ENCODE peak calls at places on chromosome 1, in four cellular contexts. O is stomach; R is CD8-positive, alpha-beta T cell; V is aorta. S is an unnamed sample.

GRCh38 chr1:150813028-150813707 is 5.1 kb upstream of the CTSK start:
- DNase-seq in O (peak; percentile 79), R (no peak), V (peak; percentile 70), S (no peak)

GRCh38 chr1:29029652-29030051 is 94.1 kb downstream of the TMEM200B start:
- DNase-seq in V (no peak), R (no peak), O (no peak), S (no peak)

GRCh38 chr1:24986372-24986979 is 56.4 kb upstream of the RUNX3 start:
- DNase-seq in V (no peak), R (no peak), O (no peak), S (no peak)

GRCh38 chr1:26696191-26696644 is 403 bp downstream of the ARID1A start:
- DNase-seq in O (no peak), V (peak; percentile 56), R (no peak), S (no peak)

GRCh38 chr1:227390525-227390924 is 72.2 kb upstream of the CDC42BPA start:
- DNase-seq in V (no peak), O (no peak), R (no peak), S (no peak)

GRCh38 chr1:92509619-92510018 is 22.9 kb upstream of the GFI1 start:
- DNase-seq in O (no peak), R (no peak), V (no peak), S (no peak)

GRCh38 chr1:48498096-48498791 is 26.2 kb upstream of the SPATA6 start:
- DNase-seq in O (peak; percentile 86), R (peak; percentile 76), V (peak; percentile 85), S (peak; percentile 68)

GRCh38 chr1:8095584-8095983 is 69.5 kb upstream of the ERRFI1 start:
- DNase-seq in O (no peak), V (no peak), R (no peak), S (no peak)

GRCh38 chr1:29397981-29398380 is 161.7 kb downstream of the PTPRU start:
- DNase-seq in V (no peak), R (no peak), O (no peak), S (no peak)

GRCh38 chr1:110243581-110243980 is 33.5 kb downstream of the KCNC4 start:
- DNase-seq in O (no peak), V (no peak), R (no peak), S (no peak)

GRCh38 chr1:228222548-228222947 is 14.7 kb downstream of the OBSCN start:
- DNase-seq in R (no peak), V (no peak), O (no peak), S (no peak)

GRCh38 chr1:156337052-156337887 is 822 bp downstream of the CCT3 start:
- DNase-seq in O (no peak), V (no peak), R (no peak), S (no peak)

GRCh38 chr1:243420369-243420768 is 164.5 kb downstream of the SDCCAG8 start:
- DNase-seq in O (no peak), V (no peak), R (no peak), S (no peak)

GRCh38 chr1:244642988-244643387 is 9.9 kb upstream of the DESI2 start:
- DNase-seq in O (no peak), V (no peak), R (no peak), S (no peak)

GRCh38 chr1:226737819-226738420 is 1.2 kb downstream of the ITPKB start:
- DNase-seq in V (peak; percentile 70), R (peak; percentile 78), O (peak; percentile 54), S (no peak)

GRCh38 chr1:212108981-212109380 is 73.4 kb downstream of the DTL start:
- DNase-seq in R (no peak), O (no peak), V (no peak), S (no peak)

GRCh38 chr1:178781549-178781948 is 56.5 kb downstream of the RALGPS2 start:
- DNase-seq in R (no peak), V (no peak), O (no peak), S (no peak)

GRCh38 chr1:234533975-234534876 is 55.2 kb upstream of the TARBP1 start:
- DNase-seq in V (peak; percentile 97), R (no peak), O (peak; percentile 85), S (no peak)

GRCh38 chr1:55426619-55427018 is 211.5 kb upstream of the USP24 start:
- DNase-seq in O (no peak), V (no peak), R (no peak), S (no peak)

GRCh38 chr1:36133484-36133883 is 8.5 kb upstream of the COL8A2 start:
- DNase-seq in O (peak; percentile 81), R (no peak), V (peak; percentile 86), S (no peak)

GRCh38 chr1:153429266-153430165 is 13.2 kb downstream of the S100A7A start:
- DNase-seq in O (no peak), R (no peak), V (no peak), S (no peak)

GRCh38 chr1:77056525-77056924 is 162.7 kb downstream of the PIGK start:
- DNase-seq in R (no peak), O (no peak), V (no peak), S (no peak)

GRCh38 chr1:91568261-91568660 is 67.6 kb downstream of the CDC7 start:
- DNase-seq in V (no peak), R (no peak), O (no peak), S (no peak)

GRCh38 chr1:57470028-57470427 is 46.2 kb upstream of the DAB1 start:
- DNase-seq in V (no peak), R (no peak), O (no peak), S (no peak)

GRCh38 chr1:56688522-56689026 is 43.5 kb downstream of the PRKAA2 start:
- DNase-seq in R (no peak), O (no peak), V (no peak), S (no peak)

GRCh38 chr1:3796215-3797193 is at the start of gene LRRC47:
- DNase-seq in O (peak; percentile 95), R (peak; percentile 95), V (peak; percentile 96), S (peak; percentile 55)

GRCh38 chr1:29747136-29747670 is 510.9 kb downstream of the PTPRU start:
- DNase-seq in V (no peak), R (no peak), O (peak; percentile 19), S (no peak)

GRCh38 chr1:162138599-162139397 is 69.3 kb downstream of the NOS1AP start:
- DNase-seq in V (no peak), O (peak; percentile 30), R (no peak), S (no peak)

GRCh38 chr1:145872421-145872891 is 13.2 kb downstream of the ANKRD35 start:
- DNase-seq in V (peak; percentile 87), O (peak; percentile 45), R (no peak), S (no peak)

GRCh38 chr1:168531605-168532345 is 12.0 kb downstream of the XCL2 start:
- DNase-seq in V (no peak), O (no peak), R (no peak), S (no peak)

GRCh38 chr1:187374742-187375141 is 546.0 kb downstream of the PLA2G4A start:
- DNase-seq in V (no peak), R (no peak), O (no peak), S (no peak)

GRCh38 chr1:177411371-177411770 is 240.6 kb downstream of the BRINP2 start:
- DNase-seq in V (no peak), R (no peak), O (no peak), S (no peak)

GRCh38 chr1:156692958-156693857 is 12.2 kb downstream of the CRABP2 start:
- DNase-seq in V (no peak), O (peak; percentile 56), R (no peak), S (peak; percentile 97)

GRCh38 chr1:10625076-10625475 is 150.3 kb downstream of the PEX14 start:
- DNase-seq in O (no peak), V (peak; percentile 25), R (no peak), S (no peak)

GRCh38 chr1:18531503-18531845 is 50.7 kb downstream of the KLHDC7A start:
- DNase-seq in V (no peak), R (peak; percentile 32), O (no peak), S (no peak)

GRCh38 chr1:30420519-30421050 is 302.8 kb downstream of the MATN1 start:
- DNase-seq in O (no peak), V (no peak), R (peak; percentile 19), S (no peak)

DNA sequence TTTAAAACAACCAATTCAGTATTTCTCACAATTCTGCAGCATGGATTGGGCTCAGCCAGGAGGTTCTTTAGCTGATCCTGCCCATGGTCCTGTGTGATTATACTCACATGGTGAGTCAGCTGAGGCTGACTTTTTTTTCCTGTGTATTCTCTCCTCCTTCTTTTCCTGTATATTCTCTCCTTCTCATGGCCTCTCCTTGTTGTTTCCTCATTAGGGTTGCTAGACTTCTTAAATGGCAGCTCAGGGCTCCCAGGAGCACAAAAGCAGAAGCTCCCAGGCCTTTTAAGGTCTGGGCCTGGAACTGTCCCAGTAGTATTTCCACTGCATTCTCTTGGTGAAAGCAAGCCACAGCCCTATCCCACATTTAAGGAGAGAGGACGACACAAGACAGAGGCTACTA is 26.8 kb downstream of the VANGL1 start:
- DNase-seq in O (no peak), V (no peak), R (no peak), S (no peak)
- H3K4me1 ChIP-seq in O (peaks cover 55% of the 10 kb centered on the region), V (no peaks in the 10 kb centered on the region), R (no peaks in the 10 kb centered on the region), S (no peaks in the 10 kb centered on the region)

GRCh38 chr1:193539731-193540459 is 353.5 kb upstream of the B3GALT2 start:
- DNase-seq in V (no peak), R (no peak), O (no peak), S (no peak)
- H3K4me1 ChIP-seq in V (no peaks in the 10 kb centered on the region), R (no peaks in the 10 kb centered on the region), O (no peaks in the 10 kb centered on the region), S (no peaks in the 10 kb centered on the region)

GRCh38 chr1:183634429-183635065 is 1.0 kb downstream of the ARPC5 start:
- DNase-seq in V (no peak), O (no peak), R (no peak), S (no peak)

GRCh38 chr1:183635112-183635605 is 424 bp downstream of the ARPC5 start:
- DNase-seq in V (peak; percentile 77), R (peak; percentile 60), O (peak; percentile 49), S (no peak)

GRCh38 chr1:183632087-183632486 is 3.5 kb downstream of the ARPC5 start:
- DNase-seq in O (no peak), V (no peak), R (no peak), S (no peak)

GRCh38 chr1:183632964-183633363 is 2.6 kb downstream of the ARPC5 start:
- DNase-seq in R (no peak), O (no peak), V (no peak), S (no peak)

DNA sequence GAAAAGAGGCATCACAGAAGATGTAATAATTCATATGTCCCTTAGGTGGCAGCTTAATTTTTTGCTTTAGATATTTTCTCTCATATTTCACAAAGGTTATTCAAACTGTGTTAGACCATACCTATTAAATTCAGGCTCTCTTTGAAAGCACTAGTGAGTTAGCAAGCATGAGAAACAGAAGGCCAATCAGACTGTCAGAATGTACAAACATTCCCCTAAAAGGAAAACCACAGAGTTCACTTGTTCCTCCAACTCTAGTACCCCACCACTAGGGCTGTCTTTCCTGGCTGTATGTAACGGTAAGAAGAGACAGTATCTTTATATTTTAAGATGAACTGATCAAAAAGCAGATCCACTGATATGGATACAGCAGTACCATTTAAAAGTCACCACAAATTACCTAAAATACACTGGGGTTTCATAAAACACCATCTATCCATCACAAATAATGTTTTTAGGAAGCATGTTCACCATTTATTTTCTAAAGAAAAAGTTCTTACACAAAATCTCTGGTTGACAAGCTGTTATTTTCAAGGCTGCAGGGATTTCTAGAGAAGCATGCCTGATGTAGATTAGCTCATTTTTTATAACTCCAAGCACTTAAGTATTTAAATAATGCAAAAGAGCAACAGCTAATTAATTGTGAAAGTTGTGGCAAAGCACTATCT is 1.8 kb downstream of the ARPC5 start:
- DNase-seq in R (no peak), O (no peak), V (no peak), S (peak; percentile 43)
- H3K4me1 ChIP-seq in R (peaks cover 39% of the 10 kb centered on the region), O (peaks cover 69% of the 10 kb centered on the region), V (peaks cover under 1% of the 10 kb centered on the region), S (no peaks in the 10 kb centered on the region)

DNA sequence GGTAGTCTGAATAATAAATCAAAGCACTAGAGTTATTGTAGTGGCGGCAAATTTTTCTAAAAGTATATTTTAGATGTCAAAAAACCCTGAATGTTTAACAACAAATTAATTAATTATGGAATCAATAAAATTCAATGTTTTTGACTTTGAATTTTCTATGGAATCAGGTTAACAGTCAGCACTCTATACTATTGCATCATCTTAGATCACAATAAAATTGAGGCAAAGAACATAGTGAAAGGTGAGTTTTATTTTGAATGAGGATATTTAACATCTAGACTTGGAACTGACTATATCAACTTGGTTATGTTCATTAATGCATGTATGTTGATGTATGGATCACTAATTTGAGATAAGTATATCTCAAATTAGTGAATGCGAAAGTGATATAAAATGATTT is 148.5 kb downstream of the TNFSF18 start:
- DNase-seq in V (no peak), O (no peak), R (no peak), S (no peak)
- H3K4me1 ChIP-seq in V (no peaks in the 10 kb centered on the region), O (peaks cover 13% of the 10 kb centered on the region), R (peaks cover 30% of the 10 kb centered on the region), S (no peaks in the 10 kb centered on the region)